ENCODE peak calls at places on chromosomes 2 and 18, in four cellular contexts. One of them, this sample, is unnamed.

GRCh38 chr18:48546411-48546810 is 7.6 kb downstream of the CTIF start:
- DNase-seq in thoracic aorta: no peak
- DNase-seq in substantia nigra: no peak
- DNase-seq in coronary artery: peak; percentile 69
- DNase-seq in this sample: no peak

GRCh38 chr2:235596272-235596671 is 102.4 kb downstream of the AGAP1 start:
- DNase-seq in thoracic aorta: no peak
- DNase-seq in substantia nigra: no peak
- DNase-seq in coronary artery: no peak
- DNase-seq in this sample: no peak

GRCh38 chr2:23532311-23533013 is 147.5 kb downstream of the KLHL29 start:
- DNase-seq in thoracic aorta: no peak
- DNase-seq in substantia nigra: no peak
- DNase-seq in coronary artery: no peak
- DNase-seq in this sample: peak; percentile 28

GRCh38 chr18:43067570-43067969 is 47.9 kb downstream of the RIT2 start:
- DNase-seq in thoracic aorta: no peak
- DNase-seq in substantia nigra: no peak
- DNase-seq in coronary artery: no peak
- DNase-seq in this sample: no peak

GRCh38 chr2:224612581-224612980 is 27.4 kb upstream of the CUL3 start:
- DNase-seq in thoracic aorta: no peak
- DNase-seq in substantia nigra: no peak
- DNase-seq in coronary artery: no peak
- DNase-seq in this sample: no peak

GRCh38 chr18:68893396-68893795 is 95.5 kb downstream of the CCDC102B start:
- DNase-seq in thoracic aorta: no peak
- DNase-seq in substantia nigra: no peak
- DNase-seq in coronary artery: no peak
- DNase-seq in this sample: no peak

GRCh38 chr2:132430895-132431294 is 14.3 kb downstream of the GPR39 start:
- DNase-seq in thoracic aorta: no peak
- DNase-seq in substantia nigra: no peak
- DNase-seq in coronary artery: no peak
- DNase-seq in this sample: no peak

GRCh38 chr2:230905448-230906430 is 19.3 kb downstream of the GPR55 start:
- DNase-seq in thoracic aorta: no peak
- DNase-seq in substantia nigra: no peak
- DNase-seq in coronary artery: peak; percentile 47
- DNase-seq in this sample: peak; percentile 61

GRCh38 chr2:181440919-181441318 is 16.3 kb upstream of the ITGA4 start:
- DNase-seq in thoracic aorta: no peak
- DNase-seq in substantia nigra: no peak
- DNase-seq in coronary artery: no peak
- DNase-seq in this sample: no peak

GRCh38 chr2:203453858-203454451 is 81.1 kb downstream of the RAPH1 start:
- DNase-seq in thoracic aorta: no peak
- DNase-seq in substantia nigra: no peak
- DNase-seq in coronary artery: no peak
- DNase-seq in this sample: peak; percentile 12

GRCh38 chr2:44974064-44974715 is 32.7 kb downstream of the SIX3 start:
- DNase-seq in thoracic aorta: no peak
- DNase-seq in substantia nigra: no peak
- DNase-seq in coronary artery: no peak
- DNase-seq in this sample: no peak

GRCh38 chr2:177332041-177332991 is 60.3 kb upstream of the AGPS start:
- DNase-seq in thoracic aorta: no peak
- DNase-seq in substantia nigra: no peak
- DNase-seq in coronary artery: no peak
- DNase-seq in this sample: peak; percentile 9

GRCh38 chr2:138744709-138745108 is 35.5 kb downstream of the NXPH2 start:
- DNase-seq in thoracic aorta: no peak
- DNase-seq in substantia nigra: no peak
- DNase-seq in coronary artery: no peak
- DNase-seq in this sample: no peak

GRCh38 chr2:21289994-21290393 is 166.2 kb downstream of the TDRD15 start:
- DNase-seq in thoracic aorta: no peak
- DNase-seq in substantia nigra: no peak
- DNase-seq in coronary artery: no peak
- DNase-seq in this sample: no peak

GRCh38 chr18:13540783-13541182 is 185.6 kb downstream of the FAM210A start:
- DNase-seq in thoracic aorta: no peak
- DNase-seq in substantia nigra: no peak
- DNase-seq in coronary artery: peak; percentile 62
- DNase-seq in this sample: peak; percentile 24

GRCh38 chr2:135986507-135986906 is 1.1 kb upstream of the DARS1 start:
- DNase-seq in thoracic aorta: no peak
- DNase-seq in substantia nigra: no peak
- DNase-seq in coronary artery: no peak
- DNase-seq in this sample: no peak

GRCh38 chr2:48439102-48439501 is 90.9 kb upstream of the STON1 start:
- DNase-seq in thoracic aorta: no peak
- DNase-seq in substantia nigra: no peak
- DNase-seq in coronary artery: no peak
- DNase-seq in this sample: no peak

GRCh38 chr2:238097988-238098853 is 1.9 kb upstream of the ESPNL start:
- DNase-seq in thoracic aorta: no peak
- DNase-seq in substantia nigra: no peak
- DNase-seq in coronary artery: no peak
- DNase-seq in this sample: no peak

GRCh38 chr2:84888401-84889276 is 7.8 kb upstream of the TRABD2A start:
- DNase-seq in thoracic aorta: no peak
- DNase-seq in substantia nigra: no peak
- DNase-seq in coronary artery: no peak
- DNase-seq in this sample: no peak

GRCh38 chr2:62147610-62148301 is 48.2 kb upstream of the B3GNT2 start:
- DNase-seq in thoracic aorta: no peak
- DNase-seq in substantia nigra: no peak
- DNase-seq in coronary artery: no peak
- DNase-seq in this sample: no peak

GRCh38 chr2:190486037-190486623 is 48.4 kb downstream of the NEMP2 start:
- DNase-seq in thoracic aorta: no peak
- DNase-seq in substantia nigra: no peak
- DNase-seq in coronary artery: no peak
- DNase-seq in this sample: no peak

GRCh38 chr2:56483081-56483480 is 299.3 kb downstream of the CCDC85A start:
- DNase-seq in thoracic aorta: no peak
- DNase-seq in substantia nigra: no peak
- DNase-seq in coronary artery: no peak
- DNase-seq in this sample: no peak

GRCh38 chr2:10733584-10733958 is 12.1 kb downstream of the ATP6V1C2 start:
- DNase-seq in thoracic aorta: no peak
- DNase-seq in substantia nigra: no peak
- DNase-seq in coronary artery: no peak
- DNase-seq in this sample: no peak

GRCh38 chr2:10059016-10059351 is 15.6 kb downstream of the KLF11 start:
- DNase-seq in thoracic aorta: no peak
- DNase-seq in substantia nigra: no peak
- DNase-seq in coronary artery: no peak
- DNase-seq in this sample: no peak

GRCh38 chr2:29527947-29528346 is 393.4 kb downstream of the ALK start:
- DNase-seq in thoracic aorta: no peak
- DNase-seq in substantia nigra: no peak
- DNase-seq in coronary artery: no peak
- DNase-seq in this sample: no peak

GRCh38 chr18:61475931-61476330 is 142.7 kb downstream of the CDH20 start:
- DNase-seq in thoracic aorta: no peak
- DNase-seq in substantia nigra: no peak
- DNase-seq in coronary artery: no peak
- DNase-seq in this sample: no peak

GRCh38 chr2:191693151-191693550 is 15.2 kb downstream of the NABP1 start:
- DNase-seq in thoracic aorta: no peak
- DNase-seq in substantia nigra: no peak
- DNase-seq in coronary artery: no peak
- DNase-seq in this sample: no peak

GRCh38 chr2:202007015-202008011 is 26.3 kb upstream of the FZD7 start:
- DNase-seq in thoracic aorta: no peak
- DNase-seq in substantia nigra: no peak
- DNase-seq in coronary artery: no peak
- DNase-seq in this sample: no peak

GRCh38 chr2:32068-32467 is 14.2 kb downstream of the FAM110C start:
- DNase-seq in thoracic aorta: no peak
- DNase-seq in substantia nigra: no peak
- DNase-seq in coronary artery: no peak
- DNase-seq in this sample: no peak

GRCh38 chr18:7089369-7089768 is 28.2 kb downstream of the LAMA1 start:
- DNase-seq in thoracic aorta: no peak
- DNase-seq in substantia nigra: no peak
- DNase-seq in coronary artery: no peak
- DNase-seq in this sample: no peak

GRCh38 chr2:218642121-218642656 is 17.2 kb downstream of the ZNF142 start:
- DNase-seq in thoracic aorta: no peak
- DNase-seq in substantia nigra: no peak
- DNase-seq in coronary artery: no peak
- DNase-seq in this sample: no peak

GRCh38 chr2:218642786-218643185 is 16.6 kb downstream of the ZNF142 start:
- DNase-seq in thoracic aorta: no peak
- DNase-seq in substantia nigra: no peak
- DNase-seq in coronary artery: no peak
- DNase-seq in this sample: no peak

GRCh38 chr2:218645126-218645525 is 14.3 kb downstream of the ZNF142 start:
- DNase-seq in thoracic aorta: no peak
- DNase-seq in substantia nigra: no peak
- DNase-seq in coronary artery: no peak
- DNase-seq in this sample: no peak

GRCh38 chr2:218644721-218645120 is 14.7 kb downstream of the ZNF142 start:
- DNase-seq in thoracic aorta: no peak
- DNase-seq in substantia nigra: no peak
- DNase-seq in coronary artery: no peak
- DNase-seq in this sample: no peak

GRCh38 chr2:218643751-218644310 is 15.6 kb downstream of the ZNF142 start:
- DNase-seq in thoracic aorta: no peak
- DNase-seq in substantia nigra: no peak
- DNase-seq in coronary artery: no peak
- DNase-seq in this sample: no peak
- H3K27ac ChIP-seq in thoracic aorta: no peak overlapping the region
- H3K27ac ChIP-seq in substantia nigra: no peak overlapping the region
- H3K27ac ChIP-seq in coronary artery: no peak overlapping the region
- H3K27ac ChIP-seq in this sample: no peak overlapping the region

DNA sequence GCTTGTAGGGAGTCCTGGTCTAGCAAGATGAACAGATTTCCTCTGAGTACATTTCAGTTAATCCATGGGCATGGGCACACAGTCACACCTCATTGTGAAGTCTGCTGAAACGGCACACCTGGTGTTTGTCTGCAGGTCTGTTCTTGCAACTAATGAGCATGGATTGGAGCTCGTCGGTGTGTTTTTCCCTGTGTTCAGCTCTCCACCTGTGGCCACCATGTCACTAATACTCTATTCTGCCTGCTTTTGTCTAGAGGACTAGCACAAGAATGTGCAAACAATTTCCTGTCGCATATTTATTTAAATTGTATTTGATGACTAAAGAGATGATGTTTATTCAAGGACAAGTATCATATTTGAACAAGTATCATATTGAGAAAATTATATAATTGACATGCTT is 24.5 kb upstream of the PPP4R1 start:
- DNase-seq in thoracic aorta: no peak
- DNase-seq in substantia nigra: no peak
- DNase-seq in coronary artery: no peak
- DNase-seq in this sample: no peak
- H3K27ac ChIP-seq in thoracic aorta: no peak overlapping the region
- H3K27ac ChIP-seq in substantia nigra: no peak overlapping the region
- H3K27ac ChIP-seq in coronary artery: no peak overlapping the region
- H3K27ac ChIP-seq in this sample: no peak overlapping the region

GRCh38 chr2:11932053-11932512 is 185.7 kb downstream of the LPIN1 start:
- DNase-seq in thoracic aorta: no peak
- DNase-seq in substantia nigra: no peak
- DNase-seq in coronary artery: no peak
- DNase-seq in this sample: no peak

GRCh38 chr2:11932896-11933295 is 186.5 kb downstream of the LPIN1 start:
- DNase-seq in thoracic aorta: no peak
- DNase-seq in substantia nigra: no peak
- DNase-seq in coronary artery: no peak
- DNase-seq in this sample: no peak

GRCh38 chr2:11925295-11925694 is 178.9 kb downstream of the LPIN1 start:
- DNase-seq in thoracic aorta: no peak
- DNase-seq in substantia nigra: no peak
- DNase-seq in coronary artery: no peak
- DNase-seq in this sample: no peak

GRCh38 chr2:11933854-11934253 is 187.4 kb downstream of the LPIN1 start:
- DNase-seq in thoracic aorta: no peak
- DNase-seq in substantia nigra: no peak
- DNase-seq in coronary artery: no peak
- DNase-seq in this sample: no peak

GRCh38 chr2:11930211-11930761 is 183.9 kb downstream of the LPIN1 start:
- DNase-seq in thoracic aorta: no peak
- DNase-seq in substantia nigra: no peak
- DNase-seq in coronary artery: no peak
- DNase-seq in this sample: no peak
- H3K27ac ChIP-seq in thoracic aorta: no peak overlapping the region
- H3K27ac ChIP-seq in substantia nigra: no peak overlapping the region
- H3K27ac ChIP-seq in coronary artery: no peak overlapping the region
- H3K27ac ChIP-seq in this sample: no peak overlapping the region

DNA sequence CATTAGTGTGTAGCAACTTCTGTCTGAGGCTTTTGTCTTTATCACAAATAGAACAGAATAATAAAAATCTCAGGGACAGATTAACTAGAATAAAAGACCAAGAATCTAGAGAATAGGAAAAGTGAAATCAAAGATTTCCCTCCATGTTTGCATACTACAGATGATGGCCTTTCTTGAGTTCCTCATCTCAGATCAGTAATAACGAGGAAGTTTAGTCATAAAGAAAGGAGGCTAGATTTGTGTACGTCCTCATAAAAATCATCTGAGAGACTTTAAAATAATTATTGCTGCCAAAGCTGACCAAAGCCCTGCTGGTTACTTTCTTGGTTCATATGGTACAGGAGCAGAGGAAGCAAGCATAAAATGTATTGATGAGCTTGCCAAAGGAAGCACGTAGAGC is 117.3 kb downstream of the MIB1 start:
- DNase-seq in thoracic aorta: no peak
- DNase-seq in substantia nigra: no peak
- DNase-seq in coronary artery: no peak
- DNase-seq in this sample: no peak
- H3K27ac ChIP-seq in thoracic aorta: no peak overlapping the region
- H3K27ac ChIP-seq in substantia nigra: no peak overlapping the region
- H3K27ac ChIP-seq in coronary artery: no peak overlapping the region
- H3K27ac ChIP-seq in this sample: no peak overlapping the region

DNA sequence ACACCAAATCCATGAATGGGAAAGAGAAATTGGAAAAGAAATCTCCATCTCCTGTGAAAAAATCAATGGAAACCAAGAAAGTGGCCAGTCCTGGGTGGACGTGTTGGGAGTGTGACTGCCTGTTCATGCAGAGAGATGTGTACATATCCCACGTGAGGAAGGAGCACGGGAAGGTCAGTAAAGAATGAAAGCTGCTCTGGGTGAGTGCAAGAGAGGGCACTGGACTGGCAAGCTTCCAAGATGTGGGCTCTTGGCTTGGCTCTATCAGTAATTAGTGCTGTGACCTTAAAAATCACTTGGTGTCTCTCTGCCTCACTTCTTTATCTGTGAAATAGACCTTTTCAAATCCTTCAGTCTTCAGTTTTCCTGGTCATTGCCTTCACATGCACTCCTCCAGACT is 89.0 kb downstream of the ZNF532 start:
- DNase-seq in thoracic aorta: no peak
- DNase-seq in substantia nigra: no peak
- DNase-seq in coronary artery: no peak
- DNase-seq in this sample: no peak
- H3K27ac ChIP-seq in thoracic aorta: no peak overlapping the region
- H3K27ac ChIP-seq in substantia nigra: no peak overlapping the region
- H3K27ac ChIP-seq in coronary artery: no peak overlapping the region
- H3K27ac ChIP-seq in this sample: no peak overlapping the region

GRCh38 chr2:205719864-205720263 is 37.6 kb downstream of the NRP2 start:
- DNase-seq in thoracic aorta: no peak
- DNase-seq in substantia nigra: no peak
- DNase-seq in coronary artery: no peak
- DNase-seq in this sample: no peak
- H3K27ac ChIP-seq in thoracic aorta: no peak overlapping the region
- H3K27ac ChIP-seq in substantia nigra: no peak overlapping the region
- H3K27ac ChIP-seq in coronary artery: no peak overlapping the region
- H3K27ac ChIP-seq in this sample: no peak overlapping the region